ENCODE peak calls at places on chromosomes 12 and 14, in six cellular contexts. L is activated naive CD4-positive, alpha-beta T cell; Y is caudate nucleus; X is Daoy; Z is heart right ventricle; U is NCI-H2081. T is an unnamed sample.

GRCh38 chr14:74963705-74964271 is 8.4 kb upstream of the PGF start:
- DNase-seq in L (no peak), Y (no peak), X (peak), Z (no peak), U (no peak), T (peak)

GRCh38 chr14:54169254-54169924 is 212.8 kb upstream of the BMP4 start:
- DNase-seq in L (no peak), Y (no peak), X (peak), Z (no peak), U (no peak), T (peak)

GRCh38 chr12:54001283-54002187 is 1.6 kb downstream of the HOXC9 start:
- DNase-seq in L (no peak), Y (no peak), X (no peak), Z (no peak), U (no peak), T (no peak)

GRCh38 chr12:90262261-90262660 is 553.6 kb upstream of the ATP2B1 start:
- DNase-seq in L (no peak), Y (no peak), X (no peak), Z (no peak), U (no peak), T (peak)

GRCh38 chr14:68774771-68775613 is 17.9 kb downstream of the ZFP36L1 start:
- DNase-seq in L (no peak), Y (no peak), X (peak), Z (no peak), U (no peak), T (peak)

GRCh38 chr12:8038659-8039114 is 6.2 kb downstream of the FOXJ2 start:
- DNase-seq in L (no peak), Y (peak), X (peak), Z (peak), U (peak), T (peak)

GRCh38 chr12:113439606-113440030 is 17.4 kb downstream of the SDSL start:
- DNase-seq in L (no peak), Y (peak), X (peak), Z (no peak), U (peak), T (peak)

GRCh38 chr14:33332497-33332896 is 393.8 kb downstream of the NPAS3 start:
- DNase-seq in L (no peak), Y (peak), X (no peak), Z (no peak), U (no peak), T (no peak)

GRCh38 chr12:2795291-2796186 is 769 bp downstream of the FKBP4 start:
- DNase-seq in L (peak), Y (peak), X (peak), Z (peak), U (peak), T (peak)

GRCh38 chr12:57272337-57273151 is 21.6 kb upstream of the STAC3 start:
- DNase-seq in L (no peak), Y (no peak), X (no peak), Z (peak), U (no peak), T (no peak)

GRCh38 chr12:131399000-131399399 is 311.9 kb upstream of the SFSWAP start:
- DNase-seq in L (no peak), Y (no peak), X (no peak), Z (no peak), U (no peak), T (no peak)

GRCh38 chr12:9648701-9649531 is 20.6 kb upstream of the CLEC2D start:
- DNase-seq in L (no peak), Y (no peak), X (no peak), Z (no peak), U (no peak), T (no peak)

GRCh38 chr12:121872546-121873223 is 14.0 kb upstream of the HPD start:
- DNase-seq in L (no peak), Y (no peak), X (peak), Z (peak), U (no peak), T (peak)

GRCh38 chr12:88471641-88472040 is 108.6 kb downstream of the KITLG start:
- DNase-seq in L (no peak), Y (no peak), X (peak), Z (no peak), U (no peak), T (peak)

GRCh38 chr12:105076098-105076497 is 8.2 kb downstream of the ALDH1L2 start:
- DNase-seq in L (no peak), Y (no peak), X (no peak), Z (no peak), U (no peak), T (peak)

GRCh38 chr12:26125451-26126339 is 858 bp upstream of the BHLHE41 start:
- DNase-seq in L (no peak), Y (peak), X (peak), Z (peak), U (peak), T (peak)

GRCh38 chr12:101839324-101840283 is 8.8 kb upstream of the GNPTAB start:
- DNase-seq in L (peak), Y (no peak), X (peak), Z (no peak), U (peak), T (peak)

GRCh38 chr14:98114122-98114895 is 1157.7 kb downstream of the BCL11B start:
- DNase-seq in L (no peak), Y (no peak), X (peak), Z (no peak), U (no peak), T (no peak)

GRCh38 chr14:95490727-95491451 is 25.6 kb downstream of the SYNE3 start:
- DNase-seq in L (no peak), Y (no peak), X (no peak), Z (no peak), U (no peak), T (peak)

GRCh38 chr14:94145902-94146527 is 16.6 kb upstream of the IFI27L2 start:
- DNase-seq in L (no peak), Y (no peak), X (no peak), Z (no peak), U (peak), T (no peak)

GRCh38 chr14:24329736-24330135 is 5.1 kb downstream of the ADCY4 start:
- DNase-seq in L (no peak), Y (no peak), X (no peak), Z (peak), U (no peak), T (no peak)

GRCh38 chr14:23206422-23207145 is 23.1 kb upstream of the SLC7A8 start:
- DNase-seq in L (no peak), Y (no peak), X (no peak), Z (no peak), U (no peak), T (no peak)

GRCh38 chr12:53034459-53034858 is 15.4 kb upstream of the TNS2 start:
- DNase-seq in L (no peak), Y (no peak), X (no peak), Z (no peak), U (no peak), T (no peak)

GRCh38 chr12:124379938-124380754 is 85.3 kb downstream of the RFLNA start:
- DNase-seq in L (no peak), Y (no peak), X (peak), Z (peak), U (no peak), T (peak)

GRCh38 chr12:54447917-54448316 is 25.5 kb downstream of the GTSF1 start:
- DNase-seq in L (no peak), Y (no peak), X (no peak), Z (no peak), U (no peak), T (no peak)

GRCh38 chr12:57983150-57983857 is 41.9 kb downstream of the ATP23 start:
- DNase-seq in L (no peak), Y (no peak), X (peak), Z (no peak), U (peak), T (peak)

GRCh38 chr14:34424488-34424887 is 37.6 kb downstream of the SPTSSA start:
- DNase-seq in L (no peak), Y (no peak), X (no peak), Z (no peak), U (no peak), T (no peak)

T was measured in RPMI7951.